ENCODE peak calls at places on chromosome 5, in eight cellular contexts. G is cardiac muscle cell, S is fibroblast of lung, C is ascending aorta, T is sigmoid colon, W is psoas muscle, Z is A549, I is uterus. F is an unnamed sample.

GRCh38 chr5:105670586-105670985 is 2000.2 kb downstream of the EFNA5 start:
- DNase-seq in G (no peak), S (no peak), C (no peak), T (no peak), W (no peak), Z (peak; percentile 4), I (no peak), F (no peak)

GRCh38 chr5:139847790-139848507 is 52.3 kb downstream of the PSD2 start:
- DNase-seq in G (peak; percentile 41), S (peak; percentile 40), C (no peak), T (peak; percentile 78), W (peak; percentile 65), Z (peak; percentile 35), I (peak; percentile 67), F (no peak)

GRCh38 chr5:14187660-14188059 is 44.5 kb downstream of the TRIO start:
- DNase-seq in G (no peak), S (peak; percentile 64), C (no peak), T (no peak), W (no peak), Z (peak; percentile 63), I (no peak), F (no peak)

GRCh38 chr5:37304888-37305287 is 55.7 kb upstream of the CPLANE1 start:
- DNase-seq in G (no peak), S (no peak), C (no peak), T (no peak), W (no peak), Z (no peak), I (no peak), F (no peak)

GRCh38 chr5:176364765-176365662 is at the start of gene ARL10:
- DNase-seq in G (peak; percentile 63), S (peak; percentile 53), C (no peak), T (no peak), W (peak; percentile 52), Z (no peak), I (peak; percentile 40), F (peak; percentile 17)

GRCh38 chr5:104241051-104241450 is 678.5 kb upstream of the NUDT12 start:
- DNase-seq in G (no peak), S (peak; percentile 5), C (no peak), T (peak; percentile 73), W (no peak), Z (no peak), I (no peak), F (no peak)

GRCh38 chr5:118919016-118919415 is 69.3 kb downstream of the DTWD2 start:
- DNase-seq in G (no peak), S (no peak), C (no peak), T (no peak), W (no peak), Z (no peak), I (no peak), F (no peak)

GRCh38 chr5:125776656-125777055 is 646.6 kb upstream of the GRAMD2B start:
- DNase-seq in G (no peak), S (no peak), C (no peak), T (no peak), W (no peak), Z (no peak), I (no peak), F (no peak)

GRCh38 chr5:140855772-140856674 is at the start of gene PCDHA10:
- DNase-seq in G (peak; percentile 74), S (no peak), C (no peak), T (no peak), W (no peak), Z (peak; percentile 18), I (no peak), F (peak; percentile 1)

GRCh38 chr5:89452081-89452480 is 569.1 kb upstream of the MEF2C start:
- DNase-seq in G (no peak), S (no peak), C (no peak), T (no peak), W (no peak), Z (no peak), I (no peak), F (no peak)

GRCh38 chr5:78699565-78700143 is 51.1 kb upstream of the LHFPL2 start:
- DNase-seq in G (no peak), S (peak; percentile 98), C (no peak), T (no peak), W (peak; percentile 23), Z (peak; percentile 96), I (no peak), F (peak; percentile 90)

GRCh38 chr5:154477382-154478223 is 424 bp downstream of the HAND1 start:
- DNase-seq in G (peak; percentile 68), S (peak; percentile 9), C (no peak), T (no peak), W (no peak), Z (peak; percentile 25), I (no peak), F (peak; percentile 21)

GRCh38 chr5:165894916-165895315 is 2389.5 kb downstream of the MAT2B start:
- DNase-seq in G (no peak), S (no peak), C (no peak), T (no peak), W (no peak), Z (no peak), I (no peak), F (no peak)

GRCh38 chr5:170161069-170161468 is 55.4 kb downstream of the FOXI1 start:
- DNase-seq in G (no peak), S (no peak), C (no peak), T (no peak), W (no peak), Z (no peak), I (no peak), F (peak; percentile 10)

GRCh38 chr5:31748502-31749172 is 109.7 kb downstream of the PDZD2 start:
- DNase-seq in G (peak; percentile 13), S (no peak), C (no peak), T (no peak), W (no peak), Z (no peak), I (no peak), F (no peak)

GRCh38 chr5:61332369-61332745 is 299 bp downstream of the ZSWIM6 start:
- DNase-seq in G (peak; percentile 66), S (no peak), C (no peak), T (peak; percentile 76), W (peak; percentile 56), Z (no peak), I (no peak), F (no peak)

GRCh38 chr5:140242890-140243585 is 59.9 kb downstream of the PFDN1 start:
- DNase-seq in G (no peak), S (no peak), C (no peak), T (no peak), W (no peak), Z (no peak), I (no peak), F (no peak)

GRCh38 chr5:17113174-17113941 is 104.1 kb upstream of the BASP1 start:
- DNase-seq in G (no peak), S (peak; percentile 97), C (no peak), T (no peak), W (no peak), Z (peak; percentile 95), I (no peak), F (peak; percentile 82)

GRCh38 chr5:59648038-59648831 is 245.3 kb downstream of the PDE4D start:
- DNase-seq in G (no peak), S (no peak), C (no peak), T (no peak), W (no peak), Z (no peak), I (no peak), F (no peak)

GRCh38 chr5:9947944-9948343 is 301.7 kb downstream of the ATPSCKMT start:
- DNase-seq in G (no peak), S (no peak), C (no peak), T (no peak), W (no peak), Z (no peak), I (no peak), F (no peak)

GRCh38 chr5:117246386-117246785 is 671.8 kb upstream of the SEMA6A start:
- DNase-seq in G (no peak), S (no peak), C (no peak), T (no peak), W (no peak), Z (no peak), I (no peak), F (no peak)

GRCh38 chr5:143860211-143860610 is 48.2 kb downstream of the HMHB1 start:
- DNase-seq in G (no peak), S (no peak), C (no peak), T (no peak), W (no peak), Z (no peak), I (no peak), F (no peak)

GRCh38 chr5:14476791-14477435 is 104.7 kb upstream of the OTULINL start:
- DNase-seq in G (no peak), S (peak; percentile 75), C (no peak), T (no peak), W (no peak), Z (no peak), I (no peak), F (peak; percentile 73)

GRCh38 chr5:107464876-107465275 is 205.9 kb downstream of the EFNA5 start:
- DNase-seq in G (no peak), S (no peak), C (no peak), T (no peak), W (no peak), Z (no peak), I (no peak), F (no peak)

GRCh38 chr5:93589812-93590215 is 6.8 kb downstream of the NR2F1 start:
- DNase-seq in G (no peak), S (peak; percentile 56), C (no peak), T (no peak), W (no peak), Z (no peak), I (no peak), F (no peak)
- H3K4me3 ChIP-seq in G (no peak overlapping the region), S (peak overlapping the region; percentile 43), C (no peak overlapping the region), T (no peak overlapping the region), W (no peak overlapping the region), Z (no peak overlapping the region), I (no peak overlapping the region), F (no peak overlapping the region)

DNA sequence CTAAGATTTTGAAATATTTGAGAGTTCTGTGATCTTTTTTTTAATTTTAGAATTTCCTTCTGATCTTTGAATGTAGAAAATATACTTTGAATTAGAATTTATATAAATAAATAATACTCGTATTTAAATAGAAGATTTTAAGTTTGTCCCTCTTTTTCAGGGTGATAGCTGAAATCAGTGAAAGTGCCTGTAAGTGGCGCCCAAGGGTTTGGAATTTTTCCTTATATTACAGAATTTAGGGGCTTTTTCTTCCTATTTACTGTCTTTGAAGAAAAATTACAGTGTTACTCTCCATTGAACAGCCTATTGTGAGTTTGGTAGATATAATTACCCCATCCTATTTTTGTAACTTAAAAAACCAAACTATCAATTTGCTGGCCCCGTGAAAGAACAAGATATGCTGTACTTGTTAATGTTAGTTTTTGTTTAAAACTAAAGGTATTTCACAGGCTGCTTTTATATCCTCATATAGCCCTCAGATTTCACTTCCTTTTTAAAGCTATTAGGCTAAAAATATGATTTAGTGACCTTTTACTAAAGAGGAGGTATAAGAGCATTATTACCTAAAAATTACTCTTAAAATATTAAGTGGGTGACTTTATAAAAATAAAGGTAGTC is 3.2 kb downstream of the MAP3K1 start:
- DNase-seq in G (no peak), S (peak; percentile 16), C (no peak), T (no peak), W (no peak), Z (no peak), I (no peak), F (peak; percentile 53)
- TF ChIP-seq CTCF in G (peak; percentile 36), S (peak; percentile 51), C (no peak), T (no peak), W (no peak), Z (peak; percentile 35), I (no peak), F (peak; percentile 44)

GRCh38 chr5:159033351-159033657 is 66.4 kb downstream of the EBF1 start:
- DNase-seq in G (no peak), S (no peak), C (no peak), T (no peak), W (no peak), Z (no peak), I (no peak), F (peak; percentile 40)
- H3K4me3 ChIP-seq in G (no peak overlapping the region), S (no peak overlapping the region), C (no peak overlapping the region), T (no peak overlapping the region), W (no peak overlapping the region), Z (no peak overlapping the region), I (no peak overlapping the region), F (no peak overlapping the region)

GRCh38 chr5:122192477-122192876 is 63.1 kb downstream of the ZNF474 start:
- DNase-seq in G (no peak), S (no peak), C (no peak), T (no peak), W (no peak), Z (no peak), I (no peak), F (no peak)
- TF ChIP-seq CTCF in G (no peak), S (no peak), C (no peak), T (no peak), W (no peak), Z (no peak), I (no peak), F (no peak)